ENCODE peak calls at places on chromosomes 2 and 18, in four cellular contexts. One of them, this sample, is unnamed. For H3K79me2, the result is how much of the 10 kb centered on the place peaks cover.

GRCh38 chr2:44796771-44797170 is 144.7 kb upstream of the SIX3 start:
- DNase-seq in H1: peak
- DNase-seq in HepG2: no peak
- DNase-seq in K562: no peak
- DNase-seq in this sample: no peak

GRCh38 chr2:30336978-30337841 is 105.9 kb downstream of the LBH start:
- DNase-seq in H1: no peak
- DNase-seq in HepG2: no peak
- DNase-seq in K562: no peak
- DNase-seq in this sample: no peak

GRCh38 chr18:35581555-35582309 is at the start of gene GALNT1:
- DNase-seq in H1: peak
- DNase-seq in HepG2: no peak
- DNase-seq in K562: peak
- DNase-seq in this sample: no peak

GRCh38 chr2:206127656-206128055 is 31.6 kb downstream of the NDUFS1 start:
- DNase-seq in H1: no peak
- DNase-seq in HepG2: peak
- DNase-seq in K562: no peak
- DNase-seq in this sample: no peak

GRCh38 chr2:106638043-106638442 is 150.9 kb downstream of the CD8B2 start:
- DNase-seq in H1: no peak
- DNase-seq in HepG2: no peak
- DNase-seq in K562: peak
- DNase-seq in this sample: no peak

GRCh38 chr2:162475661-162476060 is 131.7 kb downstream of the GCA start:
- DNase-seq in H1: no peak
- DNase-seq in HepG2: no peak
- DNase-seq in K562: no peak
- DNase-seq in this sample: no peak

GRCh38 chr2:223219872-223220621 is 168.1 kb downstream of the KCNE4 start:
- DNase-seq in H1: no peak
- DNase-seq in HepG2: no peak
- DNase-seq in K562: no peak
- DNase-seq in this sample: no peak

GRCh38 chr2:68653538-68653982 is 10.2 kb downstream of the PROKR1 start:
- DNase-seq in H1: no peak
- DNase-seq in HepG2: no peak
- DNase-seq in K562: peak
- DNase-seq in this sample: no peak

GRCh38 chr2:38665854-38666577 is at the start of gene GALM:
- DNase-seq in H1: peak
- DNase-seq in HepG2: peak
- DNase-seq in K562: peak
- DNase-seq in this sample: peak

GRCh38 chr2:201798252-201798918 is 8.0 kb upstream of the CDK15 start:
- DNase-seq in H1: no peak
- DNase-seq in HepG2: no peak
- DNase-seq in K562: no peak
- DNase-seq in this sample: no peak

GRCh38 chr2:130841741-130842365 is 5.1 kb downstream of the ARHGEF4 start:
- DNase-seq in H1: no peak
- DNase-seq in HepG2: no peak
- DNase-seq in K562: no peak
- DNase-seq in this sample: no peak

GRCh38 chr2:128473175-128474013 is 154.7 kb upstream of the HS6ST1 start:
- DNase-seq in H1: peak
- DNase-seq in HepG2: no peak
- DNase-seq in K562: no peak
- DNase-seq in this sample: no peak

GRCh38 chr2:208017721-208018120 is 7.6 kb downstream of the PLEKHM3 start:
- DNase-seq in H1: no peak
- DNase-seq in HepG2: no peak
- DNase-seq in K562: no peak
- DNase-seq in this sample: no peak

GRCh38 chr2:208015475-208015874 is 9.9 kb downstream of the PLEKHM3 start:
- DNase-seq in H1: no peak
- DNase-seq in HepG2: peak
- DNase-seq in K562: no peak
- DNase-seq in this sample: no peak

GRCh38 chr2:208010501-208010900 is 14.8 kb downstream of the PLEKHM3 start:
- DNase-seq in H1: no peak
- DNase-seq in HepG2: no peak
- DNase-seq in K562: no peak
- DNase-seq in this sample: no peak

GRCh38 chr2:208006833-208007232 is 18.5 kb downstream of the PLEKHM3 start:
- DNase-seq in H1: no peak
- DNase-seq in HepG2: no peak
- DNase-seq in K562: no peak
- DNase-seq in this sample: no peak

DNA sequence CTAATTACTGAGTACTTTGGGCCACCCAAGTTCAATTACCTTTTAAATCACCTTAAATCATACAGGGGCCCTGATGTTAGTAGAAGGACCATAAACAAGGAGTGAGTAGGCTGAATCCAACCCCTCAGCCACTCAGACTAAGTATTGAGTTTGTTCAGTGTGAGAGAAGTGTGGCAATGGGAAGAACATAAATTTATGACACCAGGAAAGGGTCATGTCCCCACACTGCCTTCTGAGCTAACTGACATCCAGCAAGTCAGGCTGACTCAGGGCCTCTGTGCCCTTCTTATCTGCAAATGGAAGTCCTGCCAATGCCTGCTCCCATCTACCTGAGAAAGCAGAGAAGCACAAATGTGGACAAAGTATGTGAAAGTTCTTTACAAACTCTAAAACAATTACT is 12.9 kb downstream of the PLEKHM3 start:
- DNase-seq in H1: no peak
- DNase-seq in HepG2: no peak
- DNase-seq in K562: peak
- DNase-seq in this sample: no peak
- TF ChIP-seq FOSL1 in H1: no peak
- TF ChIP-seq FOSL1 in HepG2: no peak
- TF ChIP-seq FOSL1 in K562: no peak
- TF ChIP-seq FOSL1 in this sample: no peak

GRCh38 chr2:108620656-108621055 is 86.4 kb downstream of the LIMS1 start:
- DNase-seq in H1: no peak
- DNase-seq in HepG2: no peak
- DNase-seq in K562: no peak
- DNase-seq in this sample: no peak
- H3K79me2 ChIP-seq in H1: under half
- H3K79me2 ChIP-seq in HepG2: under half
- H3K79me2 ChIP-seq in K562: half or more
- H3K79me2 ChIP-seq in this sample: half or more

GRCh38 chr2:190860985-190861721 is 19.5 kb upstream of the GLS start:
- DNase-seq in H1: no peak
- DNase-seq in HepG2: no peak
- DNase-seq in K562: no peak
- DNase-seq in this sample: no peak

GRCh38 chr2:190862591-190862991 is 18.0 kb upstream of the GLS start:
- DNase-seq in H1: no peak
- DNase-seq in HepG2: no peak
- DNase-seq in K562: no peak
- DNase-seq in this sample: no peak

GRCh38 chr2:190862067-190862466 is 18.6 kb upstream of the GLS start:
- DNase-seq in H1: no peak
- DNase-seq in HepG2: no peak
- DNase-seq in K562: no peak
- DNase-seq in this sample: no peak

GRCh38 chr2:190864375-190864774 is 16.2 kb upstream of the GLS start:
- DNase-seq in H1: no peak
- DNase-seq in HepG2: no peak
- DNase-seq in K562: no peak
- DNase-seq in this sample: no peak

DNA sequence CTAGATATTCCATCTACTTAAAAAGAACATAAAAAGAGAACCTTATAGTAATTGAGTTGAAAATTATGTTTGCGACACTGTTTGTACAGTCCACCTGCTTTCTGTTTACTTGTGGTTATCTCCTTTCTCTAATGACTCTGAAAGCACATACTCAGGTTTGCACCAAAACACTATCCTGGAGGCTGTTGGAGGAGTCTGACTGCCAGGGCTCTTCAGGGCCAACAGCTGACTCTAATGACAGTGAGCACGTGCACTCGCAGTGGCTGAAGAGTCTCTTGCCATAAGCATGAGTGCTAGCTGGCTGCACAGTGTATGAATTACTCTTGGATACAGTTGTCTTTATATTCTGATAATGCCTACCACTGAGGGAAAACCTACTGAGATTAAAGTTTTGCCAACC is 16.7 kb upstream of the GLS start:
- DNase-seq in H1: no peak
- DNase-seq in HepG2: no peak
- DNase-seq in K562: no peak
- DNase-seq in this sample: no peak
- TF ChIP-seq FOSL1 in H1: no peak
- TF ChIP-seq FOSL1 in HepG2: no peak
- TF ChIP-seq FOSL1 in K562: no peak
- TF ChIP-seq FOSL1 in this sample: no peak

DNA sequence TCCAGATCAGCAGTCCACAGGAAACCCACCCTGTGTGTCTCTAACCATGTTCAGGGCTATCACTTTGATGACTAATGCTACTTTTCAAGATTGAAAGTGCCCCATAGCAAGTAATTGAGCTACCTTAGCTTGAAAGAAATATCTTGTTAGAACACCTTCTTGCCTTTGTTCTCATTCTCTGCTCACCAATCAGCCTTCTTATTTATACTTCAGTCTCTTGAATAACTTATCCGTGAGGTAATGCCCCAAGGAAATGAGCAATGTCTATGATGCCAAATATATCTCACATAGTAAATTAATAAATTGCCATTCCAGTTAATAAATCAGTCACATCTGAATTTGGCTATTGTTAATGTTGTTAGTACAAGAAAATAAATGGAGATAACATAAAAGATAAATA is 141.6 kb downstream of the WDPCP start:
- DNase-seq in H1: no peak
- DNase-seq in HepG2: no peak
- DNase-seq in K562: no peak
- DNase-seq in this sample: no peak
- H3K79me2 ChIP-seq in H1: under half
- H3K79me2 ChIP-seq in HepG2: under half
- H3K79me2 ChIP-seq in K562: under half
- H3K79me2 ChIP-seq in this sample: under half

DNA sequence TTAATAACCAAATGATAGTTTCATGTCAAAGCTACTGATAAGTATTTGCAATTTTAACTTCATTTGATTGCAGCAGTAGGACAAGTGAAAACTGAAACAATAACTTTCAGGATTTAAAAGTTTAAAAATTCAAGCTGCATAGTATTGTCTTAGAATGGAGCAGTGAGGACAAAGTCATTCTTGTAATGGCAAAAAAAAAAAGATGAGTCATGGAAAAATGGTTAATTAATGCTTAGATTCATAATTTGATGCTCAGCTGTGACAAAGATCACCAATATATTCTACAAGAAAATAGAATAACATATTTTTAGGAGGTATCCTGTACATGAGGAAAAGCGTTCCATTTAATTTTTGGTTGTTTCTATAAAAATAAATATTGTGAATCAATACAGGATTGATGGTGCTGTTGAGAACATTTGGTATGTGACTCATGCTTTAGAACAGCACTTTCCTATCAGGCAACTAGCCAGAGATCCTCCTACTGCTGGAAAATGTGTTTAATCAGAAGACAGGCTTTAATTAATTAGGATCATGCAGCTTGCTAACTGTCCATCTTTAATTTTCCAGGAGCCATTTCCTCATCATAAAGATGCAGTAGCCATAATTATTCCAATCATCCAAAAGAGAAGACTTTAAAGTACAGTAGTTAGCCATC is 239.0 kb upstream of the MMADHC start:
- DNase-seq in H1: no peak
- DNase-seq in HepG2: no peak
- DNase-seq in K562: no peak
- DNase-seq in this sample: no peak
- TF ChIP-seq FOSL1 in H1: no peak
- TF ChIP-seq FOSL1 in HepG2: no peak
- TF ChIP-seq FOSL1 in K562: no peak
- TF ChIP-seq FOSL1 in this sample: no peak